ENCODE peak calls at places on chromosomes 7 and 10, in nine cellular contexts. One of them, this sample, is unnamed.

GRCh38 chr10:110803830-110804338 is 67.8 kb upstream of the PDCD4 start:
- DNase-seq in upper lobe of left lung: no peak
- DNase-seq in K562: peak
- DNase-seq in suprapubic skin: no peak
- DNase-seq in transverse colon: peak
- DNase-seq in tibial nerve: no peak
- DNase-seq in stomach: peak
- DNase-seq in SK-N-SH: peak
- DNase-seq in A549: peak
- DNase-seq in this sample: peak

GRCh38 chr10:35510891-35511290 is 94.2 kb upstream of the GJD4 start:
- DNase-seq in upper lobe of left lung: peak
- DNase-seq in A549: no peak
- DNase-seq in K562: no peak
- DNase-seq in transverse colon: no peak
- DNase-seq in suprapubic skin: no peak
- DNase-seq in SK-N-SH: no peak
- DNase-seq in tibial nerve: no peak
- DNase-seq in stomach: no peak
- DNase-seq in this sample: no peak

GRCh38 chr7:1922870-1923236 is 252.8 kb downstream of the ELFN1 start:
- DNase-seq in suprapubic skin: no peak
- DNase-seq in K562: no peak
- DNase-seq in transverse colon: no peak
- DNase-seq in SK-N-SH: no peak
- DNase-seq in stomach: no peak
- DNase-seq in tibial nerve: no peak
- DNase-seq in A549: no peak
- DNase-seq in upper lobe of left lung: no peak
- DNase-seq in this sample: no peak

GRCh38 chr10:71396084-71396713 is 521 bp upstream of the CDH23 start:
- DNase-seq in stomach: peak
- DNase-seq in tibial nerve: no peak
- DNase-seq in transverse colon: peak
- DNase-seq in A549: peak
- DNase-seq in suprapubic skin: peak
- DNase-seq in K562: peak
- DNase-seq in SK-N-SH: peak
- DNase-seq in upper lobe of left lung: peak
- DNase-seq in this sample: peak

GRCh38 chr10:104273899-104274575 is 5.1 kb downstream of the GSTO2 start:
- DNase-seq in K562: no peak
- DNase-seq in transverse colon: no peak
- DNase-seq in upper lobe of left lung: no peak
- DNase-seq in stomach: no peak
- DNase-seq in A549: no peak
- DNase-seq in SK-N-SH: no peak
- DNase-seq in suprapubic skin: no peak
- DNase-seq in tibial nerve: no peak
- DNase-seq in this sample: no peak

GRCh38 chr7:139730746-139731612 is 46.8 kb downstream of the HIPK2 start:
- DNase-seq in K562: no peak
- DNase-seq in tibial nerve: no peak
- DNase-seq in A549: no peak
- DNase-seq in SK-N-SH: no peak
- DNase-seq in suprapubic skin: no peak
- DNase-seq in upper lobe of left lung: no peak
- DNase-seq in stomach: peak
- DNase-seq in transverse colon: peak
- DNase-seq in this sample: no peak

GRCh38 chr7:126700807-126701604 is 551.7 kb downstream of the GRM8 start:
- DNase-seq in SK-N-SH: peak
- DNase-seq in A549: peak
- DNase-seq in transverse colon: peak
- DNase-seq in suprapubic skin: no peak
- DNase-seq in upper lobe of left lung: no peak
- DNase-seq in tibial nerve: no peak
- DNase-seq in stomach: no peak
- DNase-seq in K562: peak
- DNase-seq in this sample: no peak

GRCh38 chr10:11213156-11213555 is 195.5 kb downstream of the CELF2 start:
- DNase-seq in transverse colon: no peak
- DNase-seq in stomach: no peak
- DNase-seq in K562: no peak
- DNase-seq in upper lobe of left lung: no peak
- DNase-seq in tibial nerve: no peak
- DNase-seq in A549: no peak
- DNase-seq in suprapubic skin: no peak
- DNase-seq in SK-N-SH: no peak
- DNase-seq in this sample: no peak

GRCh38 chr10:8829592-8829991 is 775.1 kb downstream of the GATA3 start:
- DNase-seq in upper lobe of left lung: no peak
- DNase-seq in suprapubic skin: no peak
- DNase-seq in A549: no peak
- DNase-seq in SK-N-SH: no peak
- DNase-seq in tibial nerve: no peak
- DNase-seq in K562: no peak
- DNase-seq in stomach: no peak
- DNase-seq in transverse colon: no peak
- DNase-seq in this sample: no peak

GRCh38 chr10:98077223-98077622 is 46.8 kb upstream of the CRTAC1 start:
- DNase-seq in K562: no peak
- DNase-seq in upper lobe of left lung: no peak
- DNase-seq in suprapubic skin: no peak
- DNase-seq in A549: no peak
- DNase-seq in tibial nerve: no peak
- DNase-seq in stomach: no peak
- DNase-seq in SK-N-SH: no peak
- DNase-seq in transverse colon: no peak
- DNase-seq in this sample: no peak

GRCh38 chr10:63515002-63515763 is 6.0 kb upstream of the REEP3 start:
- DNase-seq in upper lobe of left lung: no peak
- DNase-seq in suprapubic skin: no peak
- DNase-seq in K562: no peak
- DNase-seq in tibial nerve: no peak
- DNase-seq in transverse colon: no peak
- DNase-seq in SK-N-SH: no peak
- DNase-seq in stomach: no peak
- DNase-seq in A549: no peak
- DNase-seq in this sample: no peak

GRCh38 chr10:506451-507354 is 182.8 kb downstream of the DIP2C start:
- DNase-seq in suprapubic skin: no peak
- DNase-seq in A549: no peak
- DNase-seq in stomach: no peak
- DNase-seq in K562: no peak
- DNase-seq in SK-N-SH: no peak
- DNase-seq in transverse colon: no peak
- DNase-seq in upper lobe of left lung: no peak
- DNase-seq in tibial nerve: no peak
- DNase-seq in this sample: peak

GRCh38 chr10:113475381-113475807 is 77.5 kb upstream of the HABP2 start:
- DNase-seq in transverse colon: no peak
- DNase-seq in suprapubic skin: no peak
- DNase-seq in A549: no peak
- DNase-seq in tibial nerve: no peak
- DNase-seq in K562: no peak
- DNase-seq in upper lobe of left lung: no peak
- DNase-seq in stomach: no peak
- DNase-seq in SK-N-SH: no peak
- DNase-seq in this sample: no peak

GRCh38 chr7:65475734-65476319 is 102.2 kb downstream of the ZNF92 start:
- DNase-seq in A549: no peak
- DNase-seq in suprapubic skin: no peak
- DNase-seq in K562: no peak
- DNase-seq in transverse colon: peak
- DNase-seq in tibial nerve: no peak
- DNase-seq in stomach: no peak
- DNase-seq in SK-N-SH: no peak
- DNase-seq in upper lobe of left lung: no peak
- DNase-seq in this sample: no peak

GRCh38 chr7:65471587-65471986 is 97.9 kb downstream of the ZNF92 start:
- DNase-seq in transverse colon: no peak
- DNase-seq in SK-N-SH: no peak
- DNase-seq in A549: no peak
- DNase-seq in stomach: no peak
- DNase-seq in suprapubic skin: no peak
- DNase-seq in upper lobe of left lung: no peak
- DNase-seq in K562: no peak
- DNase-seq in tibial nerve: no peak
- DNase-seq in this sample: no peak

GRCh38 chr7:65475040-65475726 is 101.5 kb downstream of the ZNF92 start:
- DNase-seq in transverse colon: no peak
- DNase-seq in A549: no peak
- DNase-seq in SK-N-SH: no peak
- DNase-seq in suprapubic skin: no peak
- DNase-seq in K562: no peak
- DNase-seq in tibial nerve: no peak
- DNase-seq in stomach: no peak
- DNase-seq in upper lobe of left lung: no peak
- DNase-seq in this sample: no peak

DNA sequence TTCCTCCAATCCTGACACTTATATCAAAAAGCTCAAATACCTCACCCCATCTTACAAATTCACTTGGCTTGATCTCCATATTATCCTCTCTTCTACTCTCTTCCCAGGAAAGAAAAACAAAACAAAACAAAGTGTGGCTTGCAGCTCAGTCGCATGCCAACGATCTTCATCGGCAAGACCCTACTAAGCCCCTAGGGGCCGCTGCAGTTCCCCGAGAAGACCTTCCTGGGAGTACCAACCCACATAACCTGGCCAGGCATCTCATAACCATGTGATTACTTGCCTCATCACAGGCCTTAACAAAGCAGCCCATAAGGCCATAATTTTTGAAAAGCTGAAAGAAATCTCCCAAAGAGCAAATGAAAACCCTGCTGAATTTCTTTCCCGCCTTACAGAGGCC is 103.7 kb downstream of the ZNF92 start:
- DNase-seq in A549: peak
- DNase-seq in K562: peak
- DNase-seq in transverse colon: no peak
- DNase-seq in tibial nerve: no peak
- DNase-seq in upper lobe of left lung: no peak
- DNase-seq in suprapubic skin: no peak
- DNase-seq in SK-N-SH: peak
- DNase-seq in stomach: no peak
- DNase-seq in this sample: no peak
- TF ChIP-seq EP300 in A549: no peak
- TF ChIP-seq EP300 in K562: no peak
- TF ChIP-seq EP300 in transverse colon: no peak
- TF ChIP-seq EP300 in tibial nerve: no peak
- TF ChIP-seq EP300 in upper lobe of left lung: no peak
- TF ChIP-seq EP300 in suprapubic skin: no peak
- TF ChIP-seq EP300 in SK-N-SH: no peak
- TF ChIP-seq EP300 in stomach: no peak
- TF ChIP-seq EP300 in this sample: no peak

GRCh38 chr10:78255796-78256638 is 222.4 kb downstream of the RPS24 start:
- DNase-seq in suprapubic skin: no peak
- DNase-seq in A549: peak
- DNase-seq in stomach: peak
- DNase-seq in SK-N-SH: no peak
- DNase-seq in upper lobe of left lung: no peak
- DNase-seq in K562: peak
- DNase-seq in transverse colon: peak
- DNase-seq in tibial nerve: no peak
- DNase-seq in this sample: peak
- TF ChIP-seq EP300 in suprapubic skin: no peak
- TF ChIP-seq EP300 in A549: peak
- TF ChIP-seq EP300 in stomach: no peak
- TF ChIP-seq EP300 in SK-N-SH: peak
- TF ChIP-seq EP300 in upper lobe of left lung: no peak
- TF ChIP-seq EP300 in K562: peak
- TF ChIP-seq EP300 in transverse colon: no peak
- TF ChIP-seq EP300 in tibial nerve: no peak
- TF ChIP-seq EP300 in this sample: no peak

GRCh38 chr7:117350027-117350426 is 27.2 kb upstream of the WNT2 start:
- DNase-seq in transverse colon: no peak
- DNase-seq in SK-N-SH: no peak
- DNase-seq in K562: no peak
- DNase-seq in tibial nerve: no peak
- DNase-seq in stomach: no peak
- DNase-seq in suprapubic skin: no peak
- DNase-seq in upper lobe of left lung: no peak
- DNase-seq in A549: no peak
- DNase-seq in this sample: no peak
- TF ChIP-seq EP300 in transverse colon: no peak
- TF ChIP-seq EP300 in SK-N-SH: no peak
- TF ChIP-seq EP300 in K562: no peak
- TF ChIP-seq EP300 in tibial nerve: no peak
- TF ChIP-seq EP300 in stomach: no peak
- TF ChIP-seq EP300 in suprapubic skin: no peak
- TF ChIP-seq EP300 in upper lobe of left lung: no peak
- TF ChIP-seq EP300 in A549: no peak
- TF ChIP-seq EP300 in this sample: no peak

GRCh38 chr7:41698726-41699125 is 4.2 kb downstream of the INHBA start:
- DNase-seq in K562: no peak
- DNase-seq in stomach: no peak
- DNase-seq in tibial nerve: no peak
- DNase-seq in SK-N-SH: no peak
- DNase-seq in suprapubic skin: no peak
- DNase-seq in upper lobe of left lung: no peak
- DNase-seq in transverse colon: no peak
- DNase-seq in A549: no peak
- DNase-seq in this sample: no peak

GRCh38 chr7:41701068-41701467 is 1.8 kb downstream of the INHBA start:
- DNase-seq in SK-N-SH: no peak
- DNase-seq in stomach: no peak
- DNase-seq in transverse colon: no peak
- DNase-seq in A549: no peak
- DNase-seq in tibial nerve: no peak
- DNase-seq in upper lobe of left lung: peak
- DNase-seq in K562: no peak
- DNase-seq in suprapubic skin: no peak
- DNase-seq in this sample: no peak

GRCh38 chr7:41699532-41699931 is 3.4 kb downstream of the INHBA start:
- DNase-seq in SK-N-SH: no peak
- DNase-seq in K562: no peak
- DNase-seq in upper lobe of left lung: no peak
- DNase-seq in tibial nerve: no peak
- DNase-seq in suprapubic skin: no peak
- DNase-seq in stomach: no peak
- DNase-seq in A549: no peak
- DNase-seq in transverse colon: no peak
- DNase-seq in this sample: peak

GRCh38 chr7:41701542-41701941 is 1.3 kb downstream of the INHBA start:
- DNase-seq in SK-N-SH: no peak
- DNase-seq in transverse colon: no peak
- DNase-seq in stomach: no peak
- DNase-seq in upper lobe of left lung: peak
- DNase-seq in A549: no peak
- DNase-seq in suprapubic skin: no peak
- DNase-seq in K562: no peak
- DNase-seq in tibial nerve: no peak
- DNase-seq in this sample: no peak

DNA sequence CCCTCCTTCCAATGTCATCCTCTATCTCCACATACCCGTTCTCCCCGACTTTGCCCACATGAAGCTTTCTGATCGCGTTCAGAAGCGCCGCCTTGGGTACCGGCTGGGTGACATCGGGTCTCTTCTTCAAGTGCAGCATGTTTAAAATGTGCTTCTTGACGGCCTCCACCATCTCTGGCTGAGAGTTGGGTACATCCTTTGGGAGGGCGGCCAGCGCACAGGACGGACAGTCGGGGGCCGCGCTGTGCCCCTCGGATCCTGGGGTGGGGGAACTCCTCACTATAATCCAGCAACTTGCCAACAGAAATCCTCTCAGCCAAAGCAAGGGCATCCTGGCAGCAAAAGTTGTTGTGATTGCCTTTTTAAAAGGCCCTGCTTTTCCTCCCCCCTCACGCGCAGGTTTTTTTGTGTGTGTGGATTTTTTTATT is 2.8 kb downstream of the INHBA start:
- DNase-seq in tibial nerve: no peak
- DNase-seq in suprapubic skin: no peak
- DNase-seq in SK-N-SH: no peak
- DNase-seq in K562: no peak
- DNase-seq in stomach: no peak
- DNase-seq in transverse colon: no peak
- DNase-seq in upper lobe of left lung: peak
- DNase-seq in A549: no peak
- DNase-seq in this sample: no peak
- TF ChIP-seq EP300 in tibial nerve: no peak
- TF ChIP-seq EP300 in suprapubic skin: no peak
- TF ChIP-seq EP300 in SK-N-SH: no peak
- TF ChIP-seq EP300 in K562: no peak
- TF ChIP-seq EP300 in stomach: no peak
- TF ChIP-seq EP300 in transverse colon: no peak
- TF ChIP-seq EP300 in upper lobe of left lung: no peak
- TF ChIP-seq EP300 in A549: no peak
- TF ChIP-seq EP300 in this sample: no peak

This sample was measured in ovary.